ENCODE peak calls at places on chromosome 19, in four cellular contexts. I is heart left ventricle, F is tibial nerve, O is psoas muscle. Q is an unnamed sample. For H3K4me1, the result is how much of the 10 kb centered on the place peaks cover.

GRCh38 chr19:277581-278165 is 13.5 kb downstream of the PLPP2 start:
- DNase-seq in I (no peak), O (peak), F (no peak), Q (no peak)

GRCh38 chr19:12782424-12783225 is 7.3 kb upstream of the HOOK2 start:
- DNase-seq in O (peak), I (peak), F (peak), Q (no peak)

GRCh38 chr19:44839272-44839671 is 6.8 kb upstream of the NECTIN2 start:
- DNase-seq in I (no peak), O (no peak), F (no peak), Q (no peak)

GRCh38 chr19:33486936-33487793 is 34.4 kb downstream of the PEPD start:
- DNase-seq in O (peak), F (no peak), I (no peak), Q (no peak)

GRCh38 chr19:13154241-13154778 is 4.1 kb downstream of the IER2 start:
- DNase-seq in F (peak), O (peak), I (peak), Q (no peak)

GRCh38 chr19:35266904-35267817 is 1.6 kb upstream of the USF2 start:
- DNase-seq in F (peak), O (peak), I (peak), Q (no peak)

GRCh38 chr19:39410620-39411005 is 1.9 kb upstream of the PLEKHG2 start:
- DNase-seq in O (no peak), F (no peak), I (peak), Q (no peak)

GRCh38 chr19:29418106-29418684 is 107.6 kb upstream of the VSTM2B start:
- DNase-seq in F (no peak), I (no peak), O (no peak), Q (no peak)

GRCh38 chr19:8641908-8642547 is 11.6 kb downstream of the NFILZ start:
- DNase-seq in F (peak), I (no peak), O (no peak), Q (no peak)

GRCh38 chr19:35937345-35938281 is 1.4 kb downstream of the LRFN3 start:
- DNase-seq in I (no peak), O (no peak), F (no peak), Q (no peak)

GRCh38 chr19:56868446-56868845 is 27.9 kb upstream of the PEG3 start:
- DNase-seq in O (no peak), F (no peak), I (no peak), Q (no peak)

GRCh38 chr19:23415561-23416191 is 20.4 kb upstream of the ZNF91 start:
- DNase-seq in O (peak), F (no peak), I (peak), Q (no peak)

GRCh38 chr19:43412441-43412840 is 2.2 kb upstream of the TEX101 start:
- DNase-seq in I (no peak), F (no peak), O (no peak), Q (no peak)

GRCh38 chr19:15288146-15288963 is 44.0 kb downstream of the BRD4 start:
- DNase-seq in O (no peak), F (no peak), I (no peak), Q (no peak)

GRCh38 chr19:3073159-3073563 is 10.9 kb upstream of the TLE5 start:
- DNase-seq in F (no peak), I (no peak), O (peak), Q (no peak)

GRCh38 chr19:18419699-18420460 is 682 bp downstream of the SSBP4 start:
- DNase-seq in F (no peak), I (peak), O (peak), Q (no peak)

GRCh38 chr19:51807111-51807701 is 12.2 kb downstream of the FPR3 start:
- DNase-seq in F (no peak), I (no peak), O (no peak), Q (no peak)

GRCh38 chr19:42965204-42965603 is 28.2 kb upstream of the PSG7 start:
- DNase-seq in F (no peak), O (no peak), I (no peak), Q (no peak)

GRCh38 chr19:58544591-58545285 is 874 bp downstream of the TRIM28 start:
- DNase-seq in O (no peak), I (no peak), F (no peak), Q (no peak)

GRCh38 chr19:35031072-35031881 is 1.0 kb downstream of the SCN1B start:
- DNase-seq in I (no peak), F (no peak), O (peak), Q (no peak)

GRCh38 chr19:5718579-5719273 is 1.2 kb downstream of the LONP1 start:
- DNase-seq in F (no peak), I (no peak), O (no peak), Q (peak)

GRCh38 chr19:10872551-10873107 is 1.3 kb downstream of the CARM1 start:
- DNase-seq in I (no peak), O (no peak), F (no peak), Q (no peak)

GRCh38 chr19:1244693-1245451 is 3.3 kb downstream of the ATP5F1D start:
- DNase-seq in O (peak), I (peak), F (no peak), Q (no peak)

GRCh38 chr19:39252458-39252857 is 3.8 kb upstream of the IFNL4 start:
- DNase-seq in F (no peak), O (no peak), I (no peak), Q (no peak)

GRCh38 chr19:6402834-6403608 is 10.1 kb upstream of the GTF2F1 start:
- DNase-seq in I (no peak), O (no peak), F (no peak), Q (no peak)

GRCh38 chr19:45564131-45564780 is 20.3 kb downstream of the OPA3 start:
- DNase-seq in I (peak), F (no peak), O (no peak), Q (no peak)

GRCh38 chr19:51830263-51830662 is 35.3 kb downstream of the FPR3 start:
- DNase-seq in F (no peak), O (no peak), I (no peak), Q (no peak)

GRCh38 chr19:2276429-2276989 is 5.5 kb downstream of the PEAK3 start:
- DNase-seq in O (no peak), F (no peak), I (no peak), Q (no peak)

GRCh38 chr19:32566246-32566830 is 14.7 kb upstream of the PDCD5 start:
- DNase-seq in F (no peak), O (no peak), I (no peak), Q (no peak)

GRCh38 chr19:10018786-10019185 is 5.5 kb downstream of the RDH8 start:
- DNase-seq in I (no peak), F (no peak), O (no peak), Q (no peak)

GRCh38 chr19:13100871-13101589 is 1.6 kb downstream of the LYL1 start:
- DNase-seq in O (no peak), F (no peak), I (no peak), Q (no peak)

GRCh38 chr19:46926201-46927071 is 65.6 kb downstream of the ARHGAP35 start:
- DNase-seq in O (no peak), I (no peak), F (no peak), Q (no peak)
- H3K27ac ChIP-seq in O (peak), I (peak), F (peak), Q (peak)

GRCh38 chr19:41310031-41310831 is at the start of gene CCDC97:
- DNase-seq in I (peak), O (peak), F (peak), Q (no peak)

GRCh38 chr19:41311613-41312012 is 1.6 kb downstream of the CCDC97 start:
- DNase-seq in F (no peak), O (no peak), I (no peak), Q (no peak)

GRCh38 chr19:41309225-41310030 is 544 bp upstream of the CCDC97 start:
- DNase-seq in O (no peak), F (no peak), I (no peak), Q (no peak)

GRCh38 chr19:41308450-41309224 is 1.3 kb upstream of the CCDC97 start:
- DNase-seq in O (peak), I (peak), F (peak), Q (peak)

GRCh38 chr19:41311072-41311471 is 1.1 kb downstream of the CCDC97 start:
- DNase-seq in F (no peak), I (no peak), O (no peak), Q (no peak)
- H3K4me1 ChIP-seq in F (under half), I (under half), O (under half), Q (under half)

GRCh38 chr19:37778613-37779138 is 710 bp downstream of the ZNF573 start:
- DNase-seq in O (no peak), I (no peak), F (no peak), Q (peak)

DNA sequence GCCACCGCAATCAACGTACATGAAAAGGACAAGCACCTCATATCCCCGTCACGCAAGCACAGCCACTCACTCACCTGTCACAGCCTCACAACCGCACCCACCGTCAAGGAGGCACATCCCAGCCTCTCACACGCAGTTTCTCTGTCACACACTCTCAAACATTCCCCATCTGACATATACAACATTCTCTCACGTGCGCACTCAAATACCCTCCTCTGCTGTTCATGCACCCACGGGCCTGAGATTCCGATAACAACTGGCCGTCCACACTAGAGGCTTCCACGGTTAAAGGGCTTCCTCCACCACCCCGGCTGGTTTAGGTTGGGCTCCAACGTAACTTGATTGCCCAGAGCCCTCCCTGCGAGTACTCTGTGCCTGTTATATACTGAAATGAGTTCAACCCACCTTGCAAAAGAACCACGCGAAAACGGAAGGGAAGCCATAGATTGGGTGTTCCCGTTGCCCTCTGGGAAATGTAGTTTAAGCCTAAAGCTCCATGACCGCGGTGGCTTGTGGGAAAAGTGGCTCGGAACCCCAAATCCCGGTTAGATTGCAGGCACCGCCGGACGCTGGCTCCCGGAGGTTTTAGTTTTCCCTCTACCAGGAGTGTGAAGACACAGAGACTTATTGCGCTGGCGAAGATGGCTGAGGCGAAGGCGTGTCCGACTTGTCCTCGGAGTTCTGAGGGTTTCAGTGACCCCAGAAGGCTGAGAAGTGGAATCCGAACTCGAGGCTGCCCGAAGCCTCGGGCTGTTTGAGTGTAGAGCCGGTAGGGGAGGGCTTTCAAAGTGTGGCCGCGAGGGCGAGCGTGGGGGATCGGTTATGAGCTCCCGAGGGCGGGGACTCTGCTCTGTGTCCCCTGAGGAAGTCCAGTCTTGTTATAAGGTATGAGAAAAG is at the start of gene ZNF573:
- DNase-seq in I (peak), O (peak), F (peak), Q (peak)
- TF ChIP-seq CTCF in I (peak), O (peak), F (no peak), Q (no peak)

DNA sequence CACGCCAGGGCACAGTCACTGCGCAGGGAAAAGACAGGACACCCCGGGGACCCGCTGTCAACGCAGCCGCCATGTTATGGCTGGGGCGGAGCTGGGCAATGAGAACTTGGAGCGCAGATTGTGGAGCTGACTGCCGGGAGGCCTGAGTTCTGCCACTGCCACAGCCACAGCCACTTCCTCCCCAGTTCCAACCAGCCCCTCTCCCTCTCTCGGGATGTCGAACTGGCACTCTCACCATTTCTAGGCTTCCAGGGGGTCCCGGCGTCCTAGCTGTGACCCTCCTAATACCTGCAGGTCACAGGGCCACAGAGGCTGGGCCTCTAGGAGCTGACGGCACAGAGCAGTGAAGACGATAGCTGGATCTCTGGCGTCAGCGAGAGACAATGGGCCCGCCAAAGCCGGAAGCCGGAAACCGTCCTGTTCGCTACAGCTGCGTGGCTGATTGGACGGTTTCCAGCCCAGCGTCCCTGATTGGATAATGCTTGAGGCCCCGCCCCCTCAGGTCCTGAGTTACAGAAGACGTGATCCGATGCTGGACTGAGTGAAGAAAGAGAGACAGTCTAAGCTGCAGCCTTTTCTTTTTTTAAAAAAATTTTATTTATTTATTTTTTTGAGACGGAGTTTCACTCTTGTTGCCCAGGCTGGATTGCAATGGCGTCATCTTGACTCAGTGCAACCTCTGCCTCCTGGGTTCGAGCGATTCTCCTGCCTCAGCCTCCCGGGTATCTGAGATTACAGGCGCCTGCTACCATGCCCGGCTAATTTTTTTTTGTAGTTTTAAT is at the start of gene ZNF506:
- DNase-seq in I (peak), O (peak), F (peak), Q (no peak)
- H3K27ac ChIP-seq in I (peak), O (peak), F (peak), Q (peak)

DNA sequence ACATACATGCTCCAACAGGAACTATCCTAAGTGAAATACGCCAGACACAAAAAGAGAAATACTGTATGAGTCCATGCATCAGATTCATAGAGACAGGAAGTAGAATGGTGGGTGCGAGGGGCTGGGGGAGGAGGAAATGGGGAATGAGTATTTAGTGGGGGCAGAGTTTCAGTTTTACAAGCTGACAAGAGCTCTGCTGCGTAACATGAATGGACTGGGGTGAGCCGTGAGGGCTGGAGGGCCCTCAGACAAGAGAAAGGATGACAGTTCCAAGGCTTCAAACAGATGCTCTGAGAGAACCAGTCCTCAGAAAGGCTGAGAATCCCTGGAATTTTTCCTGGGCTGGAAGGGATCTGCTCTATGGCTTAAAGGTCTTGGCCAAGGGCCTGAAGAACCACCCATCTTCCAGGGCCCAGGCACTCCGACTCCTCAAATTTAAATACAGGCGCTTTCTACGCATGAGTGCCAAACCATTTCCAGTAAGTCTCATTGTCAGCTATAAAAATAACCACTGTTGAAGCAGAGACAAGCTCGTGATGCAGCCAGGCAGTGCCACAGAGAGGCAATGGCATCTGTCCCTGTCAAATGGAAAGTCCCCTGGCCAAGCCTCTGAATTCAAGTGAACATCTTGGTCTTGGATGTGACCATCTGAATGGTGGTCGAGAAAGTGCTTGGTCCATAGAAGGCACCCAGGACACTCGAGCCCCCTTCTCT is 17.5 kb downstream of the KLF2 start:
- DNase-seq in O (no peak), F (no peak), I (no peak), Q (no peak)
- H3K4me1 ChIP-seq in O (under half), F (half or more), I (under half), Q (under half)

GRCh38 chr19:41746593-41747227 is 8.6 kb upstream of the CEACAM6 start:
- DNase-seq in I (no peak), F (no peak), O (no peak), Q (no peak)
- TF ChIP-seq CTCF in I (peak), F (no peak), O (peak), Q (peak)

GRCh38 chr19:54356444-54357056 is 8.2 kb downstream of the LAIR1 start:
- DNase-seq in O (no peak), F (no peak), I (no peak), Q (no peak)
- H3K27ac ChIP-seq in O (no peak), F (no peak), I (no peak), Q (no peak)

DNA sequence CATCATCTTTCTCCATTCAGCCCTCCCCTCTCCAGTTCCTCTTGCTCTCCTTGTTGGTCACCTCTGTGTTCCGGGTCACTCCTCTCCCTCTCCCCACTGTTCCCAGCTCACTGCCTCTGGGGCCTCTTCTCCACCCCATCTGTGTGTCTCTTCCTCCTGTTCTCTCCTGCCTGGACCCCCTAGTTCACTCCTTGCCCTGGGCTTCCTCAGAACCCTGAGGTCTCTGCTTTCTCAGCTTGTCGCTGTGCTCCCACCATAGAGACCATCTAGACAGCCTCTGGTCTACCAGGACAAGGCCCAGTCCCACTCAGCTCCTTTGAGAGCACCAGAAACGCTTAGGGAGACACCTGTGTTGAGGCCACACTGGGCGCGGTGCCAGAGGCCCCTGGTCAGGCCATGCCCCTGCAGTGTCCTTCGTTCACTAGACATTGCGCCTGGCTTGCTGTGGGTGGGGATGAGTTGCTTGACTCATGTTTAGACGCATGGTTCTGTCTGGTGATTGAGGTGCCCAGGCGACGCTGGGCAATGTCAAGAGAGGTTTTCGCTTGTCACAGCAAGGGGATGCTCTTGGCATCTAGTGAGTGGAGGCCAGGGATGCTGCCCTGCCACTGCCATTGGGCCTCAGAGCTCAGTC is 4.8 kb downstream of the LENG9 start:
- DNase-seq in O (peak), I (no peak), F (no peak), Q (no peak)
- H3K4me1 ChIP-seq in O (under half), I (under half), F (half or more), Q (under half)

DNA sequence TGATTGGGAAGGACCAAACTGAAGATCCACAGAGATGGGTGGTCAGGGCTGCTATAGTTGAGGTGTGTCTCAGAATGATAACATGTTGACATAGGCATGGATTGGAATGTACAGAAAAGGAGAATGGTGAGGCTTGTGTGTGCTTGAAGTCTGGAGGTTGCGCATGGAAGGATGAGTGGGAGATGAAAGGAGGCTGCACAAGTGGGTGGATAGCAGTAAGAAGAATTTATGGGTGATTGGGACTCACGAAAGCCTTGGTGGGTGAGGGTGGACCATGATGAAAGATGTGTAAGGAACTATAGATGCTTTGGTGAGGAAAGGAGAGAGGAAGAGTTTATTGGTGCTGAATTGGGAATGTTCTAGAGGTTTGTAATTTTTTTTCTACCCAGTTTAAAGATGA is 1287.7 kb downstream of the UQCRFS1 start:
- DNase-seq in I (no peak), O (no peak), F (no peak), Q (no peak)
- TF ChIP-seq CTCF in I (no peak), O (no peak), F (no peak), Q (no peak)

GRCh38 chr19:4575978-4576933 is 16.8 kb upstream of the SEMA6B start:
- DNase-seq in F (peak), I (peak), O (peak), Q (no peak)
- H3K27ac ChIP-seq in F (no peak), I (peak), O (peak), Q (peak)

Q was measured in Panc1.